ENCODE peak calls at places on chromosome 6, in four cellular contexts. S is kidney epithelial cell, I is foreskin fibroblast, K is fibroblast of mammary gland. E is an unnamed sample.

GRCh38 chr6:103674790-103675189 is 1184.9 kb downstream of the HACE1 start:
- DNase-seq in S (no peak), K (no peak), I (no peak), E (no peak)

GRCh38 chr6:105994522-105995402 is 91.4 kb upstream of the PRDM1 start:
- DNase-seq in S (no peak), K (peak; percentile 79), I (peak; percentile 82), E (peak; percentile 72)

GRCh38 chr6:145028144-145028818 is 707.0 kb downstream of the EPM2A start:
- DNase-seq in S (no peak), I (peak; percentile 37), K (peak; percentile 56), E (peak; percentile 60)

GRCh38 chr6:145086197-145086596 is 649.1 kb downstream of the EPM2A start:
- DNase-seq in S (no peak), I (no peak), K (peak; percentile 83), E (peak; percentile 87)

GRCh38 chr6:24126586-24127192 is 674 bp downstream of the NRSN1 start:
- DNase-seq in I (peak; percentile 4), K (peak; percentile 55), S (peak; percentile 9), E (peak; percentile 76)

GRCh38 chr6:31797607-31798006 is 2.1 kb upstream of the VARS1 start:
- DNase-seq in K (no peak), I (no peak), S (no peak), E (no peak)

GRCh38 chr6:132082421-132082820 is 131.2 kb upstream of the CCN2 start:
- DNase-seq in K (peak; percentile 12), S (no peak), I (no peak), E (no peak)

GRCh38 chr6:138194221-138194620 is 24.1 kb downstream of the PBOV1 start:
- DNase-seq in K (no peak), S (no peak), I (no peak), E (no peak)

GRCh38 chr6:158798311-158798710 is 20.9 kb downstream of the EZR start:
- DNase-seq in I (no peak), S (no peak), K (no peak), E (no peak)

GRCh38 chr6:165091121-165091785 is 218.2 kb downstream of the C6orf118 start:
- DNase-seq in S (no peak), I (no peak), K (no peak), E (no peak)

GRCh38 chr6:79589701-79590100 is 41.4 kb upstream of the SH3BGRL2 start:
- DNase-seq in S (no peak), I (no peak), K (no peak), E (no peak)

GRCh38 chr6:127073222-127073621 is 45.2 kb upstream of the RSPO3 start:
- DNase-seq in S (no peak), K (no peak), I (no peak), E (no peak)

GRCh38 chr6:127069659-127070279 is 48.7 kb upstream of the RSPO3 start:
- DNase-seq in I (peak; percentile 17), S (peak; percentile 14), K (peak; percentile 59), E (peak; percentile 29)
- TF ChIP-seq CTCF in I (peak; percentile 53), S (peak; percentile 56), K (peak; percentile 56), E (peak; percentile 48)

GRCh38 chr6:3808759-3809514 is 40.2 kb upstream of the FAM50B start:
- DNase-seq in S (peak; percentile 84), K (peak; percentile 90), I (peak; percentile 93), E (peak; percentile 90)
- TF ChIP-seq CTCF in S (no peak), K (peak; percentile 16), I (no peak), E (no peak)

GRCh38 chr6:14002176-14002947 is 77.6 kb downstream of the RNF182 start:
- DNase-seq in S (no peak), I (no peak), K (no peak), E (no peak)
- TF ChIP-seq CTCF in S (no peak), I (no peak), K (no peak), E (no peak)

GRCh38 chr6:159837511-159837910 is 37.4 kb downstream of the PNLDC1 start:
- DNase-seq in K (no peak), I (no peak), S (no peak), E (no peak)
- TF ChIP-seq CTCF in K (no peak), I (no peak), S (no peak), E (no peak)

E was measured in MCF 10A.